ENCODE peak calls at places on chromosomes 12 and 14, in four cellular contexts. E is endothelial cell of umbilical vein, O is ovary, V is psoas muscle. M is an unnamed sample. For H3K27me3, the result is how much of the 10 kb centered on the place peaks cover.

GRCh38 chr12:131057211-131057721 is 103.6 kb downstream of the ADGRD1 start:
- DNase-seq in O (no peak), E (no peak), V (peak), M (no peak)

GRCh38 chr12:50786498-50787231 is 22.8 kb downstream of the ATF1 start:
- DNase-seq in E (peak), V (no peak), O (no peak), M (peak)

GRCh38 chr12:121537814-121538698 is 42.8 kb downstream of the KDM2B start:
- DNase-seq in O (no peak), V (no peak), E (peak), M (no peak)

GRCh38 chr12:120472521-120472920 is 3.0 kb upstream of the SRSF9 start:
- DNase-seq in V (no peak), O (no peak), E (no peak), M (no peak)

GRCh38 chr14:23373041-23373440 is 432 bp downstream of the IL25 start:
- DNase-seq in E (no peak), V (no peak), O (no peak), M (no peak)

GRCh38 chr12:24913953-24914352 is 34.9 kb downstream of the BCAT1 start:
- DNase-seq in E (no peak), O (no peak), V (no peak), M (no peak)

GRCh38 chr14:91470216-91470615 is 39.9 kb downstream of the PPP4R3A start:
- DNase-seq in V (no peak), O (no peak), E (no peak), M (no peak)

GRCh38 chr14:22837750-22838538 is 1.6 kb downstream of the MMP14 start:
- DNase-seq in O (peak), E (no peak), V (peak), M (peak)

GRCh38 chr14:102544745-102545460 is 35.3 kb upstream of the ANKRD9 start:
- DNase-seq in O (no peak), E (no peak), V (no peak), M (peak)

GRCh38 chr14:21686468-21686867 is 12.8 kb upstream of the OR4E1 start:
- DNase-seq in E (no peak), V (no peak), O (no peak), M (no peak)

GRCh38 chr12:47604474-47604873 is 101.4 kb downstream of the RPAP3 start:
- DNase-seq in O (no peak), E (peak), V (no peak), M (no peak)

GRCh38 chr14:77660754-77661153 is 44.3 kb upstream of the SPTLC2 start:
- DNase-seq in O (no peak), V (no peak), E (no peak), M (no peak)

GRCh38 chr14:102196436-102197230 is 56.9 kb downstream of the WDR20 start:
- DNase-seq in V (no peak), E (no peak), O (no peak), M (no peak)

GRCh38 chr12:3491938-3492867 is 1.2 kb downstream of the PRMT8 start:
- DNase-seq in E (peak), V (peak), O (peak), M (peak)

GRCh38 chr12:3492868-3493224 is 1.8 kb downstream of the PRMT8 start:
- DNase-seq in V (no peak), E (no peak), O (no peak), M (no peak)

GRCh38 chr12:3496964-3497363 is 6.0 kb downstream of the PRMT8 start:
- DNase-seq in V (no peak), E (no peak), O (no peak), M (peak)

GRCh38 chr12:3490848-3491382 is at the start of gene PRMT8:
- DNase-seq in O (no peak), V (no peak), E (no peak), M (no peak)

DNA sequence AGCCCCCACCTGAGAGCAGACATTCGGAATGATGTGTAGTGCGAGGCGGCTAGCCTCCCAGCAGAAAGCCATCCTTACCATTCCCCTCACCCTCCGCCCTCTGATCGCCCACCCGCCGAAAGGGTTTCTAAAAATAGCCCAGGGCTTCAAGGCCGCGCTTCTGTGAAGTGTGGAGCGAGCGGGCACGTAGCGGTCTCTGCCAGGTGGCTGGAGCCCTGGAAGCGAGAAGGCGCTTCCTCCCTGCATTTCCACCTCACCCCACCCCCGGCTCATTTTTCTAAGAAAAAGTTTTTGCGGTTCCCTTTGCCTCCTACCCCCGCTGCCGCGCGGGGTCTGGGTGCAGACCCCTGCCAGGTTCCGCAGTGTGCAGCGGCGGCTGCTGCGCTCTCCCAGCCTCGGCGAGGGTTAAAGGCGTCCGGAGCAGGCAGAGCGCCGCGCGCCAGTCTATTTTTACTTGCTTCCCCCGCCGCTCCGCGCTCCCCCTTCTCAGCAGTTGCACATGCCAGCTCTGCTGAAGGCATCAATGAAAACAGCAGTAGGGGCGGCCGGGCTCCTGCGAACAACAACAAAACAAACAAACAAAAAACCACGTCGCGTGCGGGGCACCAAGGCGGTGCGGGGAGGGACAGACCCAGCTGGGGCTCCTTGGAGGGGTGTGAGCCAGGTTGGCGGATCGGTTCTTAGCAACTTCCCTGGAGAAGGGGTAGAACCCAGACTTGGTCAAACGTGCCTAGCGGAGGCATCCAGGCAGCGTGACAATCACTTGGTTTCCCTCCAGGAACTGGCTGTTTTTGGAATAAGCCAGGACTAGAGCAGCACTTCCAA is 2.4 kb downstream of the PRMT8 start:
- DNase-seq in V (peak), E (no peak), O (no peak), M (no peak)
- H3K27me3 ChIP-seq in V (half or more), E (under half), O (under half), M (half or more)

DNA sequence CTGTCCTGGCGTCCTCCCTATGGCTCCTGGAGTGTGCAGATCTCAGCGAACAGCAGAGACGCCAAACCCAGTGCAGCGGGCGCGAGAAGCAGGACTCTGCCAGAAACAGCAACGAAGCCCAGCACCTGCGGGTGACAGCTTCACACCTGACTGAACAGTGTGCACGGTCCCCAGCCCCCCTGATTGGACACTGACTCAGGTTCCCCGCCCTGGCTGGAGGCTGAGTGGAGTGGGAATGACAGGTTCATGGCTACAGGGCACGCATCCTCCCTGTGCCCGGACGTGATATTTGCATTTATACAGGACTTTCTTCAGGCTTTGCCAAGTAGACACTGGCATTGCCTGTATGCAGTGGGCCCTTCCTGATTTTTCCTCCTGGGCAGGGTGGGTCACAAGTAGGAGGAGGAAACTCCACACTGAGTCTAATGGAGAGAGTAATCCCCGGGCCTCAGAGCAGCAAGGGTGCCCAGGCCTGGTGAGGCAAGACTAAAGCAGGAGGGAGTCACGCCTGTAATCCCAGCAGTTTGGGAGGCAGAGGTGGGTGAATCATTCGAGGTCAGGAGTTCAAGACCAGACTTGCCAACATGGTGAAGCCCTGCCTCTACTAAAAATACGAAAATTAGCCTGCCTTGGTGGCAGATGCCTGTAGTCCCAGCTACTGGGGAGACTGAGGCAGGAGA is 71.6 kb downstream of the ASCL4 start:
- DNase-seq in O (peak), V (no peak), E (no peak), M (no peak)
- H3K27me3 ChIP-seq in O (under half), V (half or more), E (under half), M (under half)

GRCh38 chr12:55733021-55733555 is 4.3 kb upstream of the CD63 start:
- DNase-seq in V (no peak), O (no peak), E (no peak), M (no peak)
- H3K27me3 ChIP-seq in V (under half), O (under half), E (under half), M (under half)

GRCh38 chr12:114448618-114448933 is 42.6 kb upstream of the TBX5 start:
- DNase-seq in O (no peak), E (no peak), V (no peak), M (no peak)

GRCh38 chr12:114447799-114448617 is 42.1 kb upstream of the TBX5 start:
- DNase-seq in V (no peak), E (no peak), O (no peak), M (no peak)

GRCh38 chr12:114445401-114446323 is 39.7 kb upstream of the TBX5 start:
- DNase-seq in V (no peak), E (no peak), O (no peak), M (no peak)

GRCh38 chr12:114444422-114445279 is 38.7 kb upstream of the TBX5 start:
- DNase-seq in O (no peak), V (no peak), E (no peak), M (no peak)

DNA sequence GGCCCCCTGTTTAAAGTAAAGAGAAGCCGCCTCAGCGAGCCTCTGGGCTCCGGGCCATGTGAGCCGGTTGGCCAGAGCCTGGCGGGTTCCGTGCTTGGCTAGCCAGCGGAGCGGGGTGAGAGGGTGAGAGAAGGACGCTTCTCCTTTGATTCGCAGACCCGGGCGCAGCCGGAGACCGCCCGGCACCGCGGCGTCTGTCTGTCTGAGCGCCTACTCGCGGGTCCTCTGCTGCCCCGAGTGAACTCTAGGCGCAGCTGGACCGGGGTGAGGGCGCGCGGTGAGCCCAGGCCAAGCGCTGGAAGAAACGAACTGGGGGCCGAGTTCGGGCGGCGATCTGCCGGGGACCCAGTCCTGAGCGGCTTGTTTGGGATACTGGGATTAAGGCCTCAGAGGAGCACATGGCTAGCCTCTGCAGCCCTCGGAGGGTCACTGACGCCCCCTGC is 41.4 kb upstream of the TBX5 start:
- DNase-seq in O (no peak), V (no peak), E (no peak), M (no peak)
- H3K27me3 ChIP-seq in O (under half), V (half or more), E (under half), M (half or more)

GRCh38 chr12:102958830-102959176 is 1.3 kb downstream of the ASCL1 start:
- DNase-seq in O (no peak), E (no peak), V (no peak), M (no peak)
- H3K27me3 ChIP-seq in O (under half), E (half or more), V (half or more), M (half or more)

GRCh38 chr12:53756300-53757094 is 4.7 kb upstream of the CISTR start:
- DNase-seq in O (no peak), V (no peak), E (no peak), M (no peak)
- H3K27me3 ChIP-seq in O (under half), V (under half), E (half or more), M (under half)

GRCh38 chr12:52256165-52256935 is 18.1 kb upstream of the KRT86 start:
- DNase-seq in E (no peak), V (peak), O (no peak), M (peak)

GRCh38 chr12:52254965-52255751 is 19.3 kb upstream of the KRT86 start:
- DNase-seq in O (no peak), E (no peak), V (no peak), M (peak)

GRCh38 chr12:52252728-52253328 is 19.8 kb downstream of the KRT7 start:
- DNase-seq in V (no peak), E (no peak), O (no peak), M (no peak)

GRCh38 chr12:52253391-52254179 is 20.5 kb downstream of the KRT7 start:
- DNase-seq in E (no peak), O (no peak), V (peak), M (peak)

GRCh38 chr12:52254180-52254964 is 20.1 kb upstream of the KRT86 start:
- DNase-seq in O (no peak), V (no peak), E (no peak), M (no peak)
- H3K27me3 ChIP-seq in O (under half), V (under half), E (under half), M (under half)

M was measured in trophoblast cell.